ENCODE peak calls at places on chromosomes 2 and 18, in six cellular contexts. L is Peyer's patch, G is ovary, T is esophagus muscularis mucosa, J is brain microvascular endothelial cell, E is GM06990. I is an unnamed sample.

GRCh38 chr2:85971369-85971768 is 82.6 kb upstream of the ST3GAL5 start:
- DNase-seq in G (no peak), E (no peak), J (peak), T (no peak), L (no peak), I (peak)

GRCh38 chr18:57211776-57212175 is 64.9 kb downstream of the BOD1L2 start:
- DNase-seq in L (no peak), T (peak), G (no peak), J (no peak), E (no peak), I (no peak)

GRCh38 chr2:135617501-135618015 is 86.3 kb downstream of the R3HDM1 start:
- DNase-seq in J (no peak), G (no peak), E (no peak), T (no peak), L (no peak), I (no peak)

GRCh38 chr2:43133708-43134570 is 92.5 kb downstream of the ZFP36L2 start:
- DNase-seq in T (no peak), L (peak), J (no peak), G (no peak), E (peak), I (no peak)

GRCh38 chr18:52907522-52907921 is 567.5 kb downstream of the DCC start:
- DNase-seq in E (no peak), T (no peak), G (no peak), L (no peak), J (no peak), I (no peak)

GRCh38 chr2:235024951-235025773 is 73.3 kb downstream of the SH3BP4 start:
- DNase-seq in T (no peak), G (no peak), J (no peak), L (peak), E (no peak), I (peak)

GRCh38 chr2:187775651-187776050 is 221.4 kb upstream of the TFPI start:
- DNase-seq in E (no peak), T (no peak), L (no peak), G (no peak), J (peak), I (no peak)

GRCh38 chr18:56130481-56130880 is 507.9 kb downstream of the TXNL1 start:
- DNase-seq in J (no peak), T (no peak), G (no peak), L (no peak), E (no peak), I (no peak)

GRCh38 chr2:191970867-191971266 is 124.0 kb upstream of the CAVIN2 start:
- DNase-seq in L (no peak), E (no peak), T (no peak), G (no peak), J (no peak), I (no peak)

GRCh38 chr2:114661926-114662670 is 219.7 kb downstream of the DPP10 start:
- DNase-seq in T (no peak), L (peak), E (no peak), J (no peak), G (peak), I (no peak)

GRCh38 chr2:104703669-104704068 is 150.2 kb upstream of the POU3F3 start:
- DNase-seq in G (no peak), L (no peak), J (no peak), T (no peak), E (no peak), I (no peak)

GRCh38 chr2:143085125-143085784 is 44.0 kb upstream of the ARHGAP15 start:
- DNase-seq in J (no peak), G (no peak), E (no peak), L (no peak), T (no peak), I (no peak)

DNA sequence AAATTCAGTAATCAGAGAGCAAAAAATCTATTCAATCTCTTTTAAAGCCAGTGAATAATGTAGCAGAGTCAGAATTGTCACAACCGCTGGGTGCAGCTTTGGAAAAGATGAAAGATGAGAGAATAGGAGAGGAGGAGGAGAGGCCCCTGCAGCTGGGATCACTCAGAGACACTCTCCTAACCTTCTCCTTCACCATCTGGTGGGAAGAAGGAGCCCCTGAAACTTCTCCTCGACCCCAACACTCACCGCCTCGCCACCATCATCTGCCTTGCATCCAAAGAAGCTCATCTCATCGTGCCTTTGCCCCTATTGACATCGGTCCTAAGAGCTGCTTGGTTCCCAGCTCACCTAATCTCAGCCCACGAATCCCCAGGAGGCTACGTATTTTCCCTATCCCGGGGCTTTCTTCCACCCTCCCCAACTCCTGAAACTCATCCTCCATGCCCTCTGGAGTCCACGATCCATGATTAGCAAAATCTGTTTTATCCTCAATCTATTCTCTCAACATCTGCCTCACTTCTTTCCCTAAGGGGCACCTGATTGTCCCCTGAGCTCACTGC is 58.5 kb downstream of the PKDCC start:
- DNase-seq in T (no peak), J (no peak), L (no peak), G (no peak), E (no peak), I (no peak)
- H3K4me3 ChIP-seq in T (no peak), J (no peak), L (no peak), G (no peak), E (no peak), I (no peak)

DNA sequence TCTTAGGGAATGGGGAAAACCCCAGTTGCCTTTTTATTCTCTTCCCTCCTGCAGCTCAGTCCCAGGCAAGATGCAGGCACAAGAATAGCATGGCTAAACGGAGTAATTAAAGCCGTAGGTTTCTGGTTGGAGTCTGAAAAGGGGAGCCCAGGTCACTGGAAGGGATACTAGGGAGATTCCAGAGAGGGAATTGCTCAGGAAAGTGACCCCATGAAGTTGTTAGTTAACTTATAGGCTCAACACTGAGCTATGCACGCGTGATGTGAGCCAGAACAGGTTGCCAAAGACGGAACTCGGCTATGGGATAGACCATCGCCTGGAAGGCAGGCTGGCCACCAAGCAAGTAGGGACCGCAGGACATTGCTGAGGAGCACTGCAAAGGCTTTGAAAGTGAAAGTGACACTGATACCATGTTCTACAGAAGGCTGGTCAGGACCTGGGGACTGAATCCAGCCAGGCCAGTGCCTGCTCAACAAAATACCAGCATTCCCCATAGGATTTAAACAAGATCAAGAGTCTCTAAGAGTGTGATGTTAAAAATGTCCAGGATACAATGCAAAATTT is 7.3 kb downstream of the FARP2 start:
- DNase-seq in T (no peak), L (no peak), J (no peak), G (no peak), E (no peak), I (no peak)
- H3K4me3 ChIP-seq in T (no peak), L (no peak), J (no peak), G (no peak), E (no peak), I (no peak)

DNA sequence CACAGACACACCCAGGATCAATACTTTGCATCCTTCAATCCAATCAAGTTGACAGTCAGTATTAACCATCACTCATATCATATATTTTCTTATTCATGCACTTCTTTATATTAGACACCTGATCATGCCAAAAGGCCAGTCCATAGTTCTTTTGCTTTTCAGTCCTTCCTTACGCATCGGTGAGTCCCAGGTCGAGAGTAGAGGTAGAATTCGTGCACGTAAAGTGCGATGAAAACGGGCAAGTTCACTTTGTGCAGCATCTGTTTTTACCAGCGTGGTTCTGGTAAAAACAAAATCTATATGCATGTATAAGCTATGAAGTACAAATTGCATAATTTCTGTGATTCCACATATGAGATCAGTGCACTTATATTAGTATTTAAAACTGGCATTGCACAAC is 1.2 kb upstream of the COPS8 start:
- DNase-seq in T (no peak), J (no peak), L (no peak), E (no peak), G (no peak), I (no peak)
- H3K4me3 ChIP-seq in T (no peak), J (no peak), L (no peak), E (no peak), G (no peak), I (peak)

GRCh38 chr2:17878222-17879136 is at the start of gene KCNS3:
- DNase-seq in J (no peak), E (peak), G (peak), L (peak), T (no peak), I (peak)
- H3K4me3 ChIP-seq in J (peak), E (peak), G (peak), L (peak), T (peak), I (peak)

GRCh38 chr2:24830351-24830750 is 37.1 kb downstream of the CENPO start:
- DNase-seq in G (no peak), E (no peak), J (no peak), T (no peak), L (no peak), I (peak)
- H3K4me3 ChIP-seq in G (no peak), E (no peak), J (no peak), T (no peak), L (no peak), I (no peak)

DNA sequence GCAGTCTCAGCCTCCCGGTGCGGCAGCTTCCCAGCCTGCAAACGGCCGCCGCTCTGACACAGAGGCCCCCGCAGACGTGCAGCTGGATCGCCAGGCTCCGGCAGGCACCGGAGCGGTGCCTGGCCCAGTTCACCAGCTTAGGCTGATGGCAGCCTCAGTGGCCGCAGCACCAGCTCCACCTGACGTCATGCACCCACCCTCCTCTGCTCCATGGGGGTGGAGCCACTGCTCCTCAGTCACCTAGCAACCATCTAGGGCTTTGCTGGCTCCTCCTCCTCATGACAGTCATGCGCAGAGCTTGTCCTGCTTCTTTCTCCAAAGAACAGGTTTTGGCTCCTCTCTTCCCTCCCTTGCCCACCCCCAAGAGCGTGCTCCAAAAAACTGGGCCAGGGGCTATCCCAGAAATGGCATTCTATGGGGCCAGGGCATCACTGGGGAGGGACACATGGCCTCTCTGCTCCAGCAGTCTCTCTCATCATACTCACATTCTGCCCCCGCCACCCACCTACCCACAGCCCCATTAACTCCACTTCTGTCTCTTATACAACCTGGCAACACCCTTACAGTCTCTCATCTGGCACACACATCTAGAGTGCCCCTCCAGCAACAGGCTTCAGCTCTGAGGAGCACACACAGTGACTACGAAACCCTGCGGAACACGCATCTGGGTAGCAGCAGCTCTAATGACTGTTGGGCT is 5.5 kb downstream of the DCTN1 start:
- DNase-seq in E (no peak), G (peak), J (peak), T (no peak), L (peak), I (peak)
- H3K4me3 ChIP-seq in E (no peak), G (peak), J (peak), T (peak), L (no peak), I (peak)